ENCODE peak calls at places on chromosomes 1 and 21, in eight cellular contexts. M, Q, H, D, X, L, S and P are unnamed samples.

GRCh38 chr1:217661407-217661806 is 30.3 kb downstream of the SPATA17 start:
- DNase-seq in L (no peak), Q (no peak), D (no peak), X (no peak), S (no peak), M (no peak), H (no peak), P (peak; percentile 2)

GRCh38 chr1:179115181-179115580 is 33.3 kb downstream of the TOR3A start:
- DNase-seq in M (no peak), H (no peak), L (no peak), D (no peak), X (no peak), S (no peak), Q (no peak), P (no peak)

GRCh38 chr1:30908886-30909777 is 574 bp upstream of the SDC3 start:
- DNase-seq in X (no peak), S (no peak), D (no peak), H (no peak), L (peak; percentile 20), M (no peak), Q (no peak), P (no peak)

GRCh38 chr1:6466023-6466422 is at the start of gene TNFRSF25:
- DNase-seq in S (no peak), L (no peak), X (no peak), Q (no peak), H (no peak), M (no peak), D (no peak), P (no peak)

GRCh38 chr1:8516278-8516777 is 198.4 kb downstream of the SLC45A1 start:
- DNase-seq in D (no peak), X (no peak), Q (no peak), S (no peak), M (no peak), L (no peak), H (no peak), P (no peak)

GRCh38 chr1:109802901-109803561 is 39.3 kb upstream of the EPS8L3 start:
- DNase-seq in Q (no peak), D (peak; percentile 16), M (no peak), L (no peak), H (no peak), S (no peak), X (no peak), P (no peak)

GRCh38 chr21:25578070-25578961 is 29.0 kb downstream of the MRPL39 start:
- DNase-seq in Q (peak; percentile 89), X (no peak), L (no peak), D (no peak), M (no peak), S (peak; percentile 62), H (no peak), P (no peak)

GRCh38 chr21:37799193-37800121 is 116.8 kb downstream of the KCNJ6 start:
- DNase-seq in L (no peak), M (no peak), H (peak; percentile 1), S (no peak), Q (no peak), X (no peak), D (no peak), P (no peak)

GRCh38 chr1:8259498-8260290 is 58.2 kb upstream of the SLC45A1 start:
- DNase-seq in S (peak; percentile 60), X (peak; percentile 45), Q (no peak), M (peak; percentile 81), D (peak; percentile 69), L (peak; percentile 68), H (peak; percentile 77), P (peak; percentile 72)

GRCh38 chr1:177927021-177927596 is 42.7 kb downstream of the SEC16B start:
- DNase-seq in H (peak; percentile 69), L (no peak), M (no peak), S (peak; percentile 92), Q (no peak), D (no peak), X (no peak), P (peak; percentile 70)

GRCh38 chr1:235018161-235018560 is 110.5 kb downstream of the TOMM20 start:
- DNase-seq in H (peak; percentile 96), M (no peak), Q (no peak), S (peak; percentile 97), X (peak; percentile 60), L (no peak), D (no peak), P (peak; percentile 95)

GRCh38 chr1:19130476-19130875 is 79.6 kb downstream of the UBR4 start:
- DNase-seq in L (no peak), D (no peak), S (no peak), X (no peak), Q (no peak), H (no peak), M (no peak), P (no peak)

GRCh38 chr1:156706647-156707008 is 1.2 kb upstream of the CRABP2 start:
- DNase-seq in H (peak; percentile 83), M (no peak), X (peak; percentile 69), D (peak; percentile 60), S (peak; percentile 83), L (peak; percentile 47), Q (no peak), P (no peak)

GRCh38 chr1:156091610-156092009 is 9.3 kb upstream of the MEX3A start:
- DNase-seq in L (no peak), M (no peak), D (no peak), X (no peak), H (no peak), Q (no peak), S (no peak), P (no peak)

GRCh38 chr1:30768830-30769718 is 11.5 kb upstream of the LAPTM5 start:
- DNase-seq in H (peak; percentile 60), Q (peak; percentile 41), L (no peak), S (no peak), D (no peak), X (no peak), M (no peak), P (peak; percentile 33)

GRCh38 chr1:56189454-56189853 is 389.9 kb downstream of the PLPP3 start:
- DNase-seq in H (no peak), Q (no peak), M (no peak), D (no peak), X (no peak), L (no peak), S (no peak), P (no peak)

GRCh38 chr1:219058891-219059820 is 114.5 kb upstream of the LYPLAL1 start:
- DNase-seq in Q (no peak), X (no peak), H (no peak), D (no peak), S (peak; percentile 2), M (no peak), L (no peak), P (no peak)

GRCh38 chr1:115862406-115862805 is 21.5 kb upstream of the NHLH2 start:
- DNase-seq in L (no peak), D (no peak), X (no peak), Q (no peak), S (no peak), M (no peak), H (no peak), P (no peak)

GRCh38 chr1:227897704-227898438 is 49.9 kb downstream of the WNT9A start:
- DNase-seq in S (no peak), M (no peak), X (no peak), Q (no peak), H (no peak), L (peak; percentile 4), D (no peak), P (no peak)

GRCh38 chr1:205199090-205199930 is 12.2 kb downstream of the DSTYK start:
- DNase-seq in X (no peak), H (no peak), M (no peak), S (peak; percentile 72), Q (peak; percentile 7), L (no peak), D (no peak), P (peak; percentile 25)

DNA sequence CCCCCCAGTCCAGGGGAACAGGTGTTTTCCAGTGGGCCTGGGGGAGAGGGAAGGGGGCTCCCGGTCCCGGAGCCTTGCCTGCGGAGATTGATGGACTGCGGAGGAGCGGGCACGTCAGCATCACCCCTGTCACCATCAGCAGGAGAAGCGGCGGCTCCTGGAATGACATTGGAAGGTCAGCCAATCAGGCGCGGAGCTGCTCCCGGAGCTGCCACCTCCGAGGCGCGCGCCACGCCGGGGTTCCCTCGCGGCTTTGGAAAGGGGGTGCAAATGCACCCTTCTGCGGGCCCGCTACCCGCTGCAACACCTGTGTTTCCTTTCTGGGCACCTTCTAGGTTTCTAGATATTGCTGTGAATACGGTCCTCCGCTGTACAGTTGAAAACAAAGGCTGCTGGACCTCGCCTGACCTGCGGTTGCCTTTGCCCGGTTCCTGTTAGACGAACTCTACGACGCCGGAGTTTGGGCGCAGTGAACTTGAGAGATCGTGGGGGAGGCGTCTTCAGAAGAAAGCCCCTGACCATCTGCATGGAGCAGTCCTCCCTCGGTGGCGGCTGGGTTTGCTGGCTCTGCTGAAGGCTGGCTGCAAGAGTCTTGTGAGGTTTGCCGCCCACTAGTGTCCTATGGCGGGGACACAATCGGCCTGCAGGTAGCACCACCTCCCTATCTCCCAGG is 5.3 kb downstream of the DSCAM start:
- DNase-seq in M (no peak), H (no peak), L (no peak), Q (peak; percentile 2), S (no peak), X (no peak), D (no peak), P (no peak)
- H3K4me3 ChIP-seq in M (peak overlapping the region; percentile 43), H (peak overlapping the region; percentile 55), L (no peak overlapping the region), Q (no peak overlapping the region), S (no peak overlapping the region), X (no peak overlapping the region), D (no peak overlapping the region), P (no peak overlapping the region)

GRCh38 chr21:32364801-32365200 is 28.0 kb downstream of the URB1 start:
- DNase-seq in H (no peak), L (no peak), X (no peak), D (no peak), M (no peak), Q (no peak), S (no peak), P (no peak)
- TF ChIP-seq CTCF in H (no peak), L (no peak), X (no peak), D (no peak), M (no peak), Q (no peak), S (no peak), P (no peak)

GRCh38 chr1:40971962-40972361 is 7.5 kb upstream of the CTPS1 start:
- DNase-seq in L (no peak), D (no peak), X (no peak), Q (no peak), H (no peak), S (no peak), M (no peak), P (no peak)

GRCh38 chr1:40965531-40965930 is 14.0 kb upstream of the CTPS1 start:
- DNase-seq in H (no peak), X (no peak), M (no peak), Q (no peak), L (no peak), S (no peak), D (no peak), P (no peak)

GRCh38 chr1:40966411-40966810 is 13.1 kb upstream of the CTPS1 start:
- DNase-seq in H (no peak), D (no peak), L (no peak), Q (no peak), S (no peak), X (no peak), M (no peak), P (no peak)
- H3K4me3 ChIP-seq in H (no peak overlapping the region), D (no peak overlapping the region), L (no peak overlapping the region), Q (no peak overlapping the region), S (no peak overlapping the region), X (no peak overlapping the region), M (no peak overlapping the region), P (no peak overlapping the region)

DNA sequence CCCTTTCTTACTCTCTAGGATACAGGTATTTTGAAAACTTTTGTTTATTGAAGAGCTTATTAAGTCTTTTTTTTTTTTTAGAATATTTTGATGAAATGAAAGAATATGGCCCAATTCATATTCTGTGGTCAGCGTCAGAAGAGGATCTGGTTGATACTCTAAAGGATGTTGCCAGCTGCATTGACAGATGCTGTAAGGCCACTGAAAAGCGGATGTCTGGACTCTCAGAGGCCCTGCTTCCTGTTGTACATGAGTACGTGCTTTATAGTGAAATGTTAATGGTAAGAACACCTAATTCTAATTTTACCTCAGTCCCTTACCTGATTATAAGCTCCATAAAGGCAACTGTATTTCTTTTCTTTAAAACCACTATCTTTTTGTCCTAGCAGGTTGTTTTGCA is 37.1 kb downstream of the SNX7 start:
- DNase-seq in L (no peak), D (no peak), X (no peak), S (no peak), M (no peak), Q (peak; percentile 2), H (no peak), P (no peak)
- TF ChIP-seq CTCF in L (no peak), D (no peak), X (no peak), S (no peak), M (no peak), Q (no peak), H (no peak), P (no peak)